ENCODE peak calls at places on chromosomes 7 and 10, in four cellular contexts. One of them, this sample, is unnamed.
A peak's percentile ranks its signal among the peaks of the same experiment; 100 is the strongest.

GRCh38 chr10:88980836-88981235 is 9.8 kb upstream of the FAS start:
- DNase-seq in fibroblast of villous mesenchyme: no peak
- DNase-seq in fibroblast of pulmonary artery: no peak
- DNase-seq in body of pancreas: no peak
- DNase-seq in this sample: no peak

GRCh38 chr7:17948503-17949238 is 8.4 kb upstream of the SNX13 start:
- DNase-seq in fibroblast of villous mesenchyme: peak; percentile 59
- DNase-seq in fibroblast of pulmonary artery: peak; percentile 5
- DNase-seq in body of pancreas: no peak
- DNase-seq in this sample: no peak

GRCh38 chr10:42989481-42989921 is 87.4 kb upstream of the RET start:
- DNase-seq in fibroblast of villous mesenchyme: no peak
- DNase-seq in fibroblast of pulmonary artery: no peak
- DNase-seq in body of pancreas: no peak
- DNase-seq in this sample: no peak

GRCh38 chr7:47000561-47000960 is 581.4 kb downstream of the TNS3 start:
- DNase-seq in fibroblast of villous mesenchyme: peak; percentile 65
- DNase-seq in fibroblast of pulmonary artery: no peak
- DNase-seq in body of pancreas: no peak
- DNase-seq in this sample: no peak

GRCh38 chr7:868189-868486 is 8.2 kb upstream of the GET4 start:
- DNase-seq in fibroblast of villous mesenchyme: no peak
- DNase-seq in fibroblast of pulmonary artery: no peak
- DNase-seq in body of pancreas: no peak
- DNase-seq in this sample: no peak

GRCh38 chr7:5702876-5703571 is 78.4 kb downstream of the RNF216 start:
- DNase-seq in fibroblast of villous mesenchyme: no peak
- DNase-seq in fibroblast of pulmonary artery: no peak
- DNase-seq in body of pancreas: peak; percentile 47
- DNase-seq in this sample: no peak

GRCh38 chr7:15352807-15353206 is 209.0 kb downstream of the AGMO start:
- DNase-seq in fibroblast of villous mesenchyme: no peak
- DNase-seq in fibroblast of pulmonary artery: no peak
- DNase-seq in body of pancreas: no peak
- DNase-seq in this sample: no peak

GRCh38 chr7:96778263-96778662 is 68.6 kb upstream of the SEM1 start:
- DNase-seq in fibroblast of villous mesenchyme: no peak
- DNase-seq in fibroblast of pulmonary artery: no peak
- DNase-seq in body of pancreas: no peak
- DNase-seq in this sample: no peak

GRCh38 chr7:47456210-47456955 is 125.5 kb downstream of the TNS3 start:
- DNase-seq in fibroblast of villous mesenchyme: no peak
- DNase-seq in fibroblast of pulmonary artery: no peak
- DNase-seq in body of pancreas: no peak
- DNase-seq in this sample: no peak

GRCh38 chr7:24967696-24968095 is 12.3 kb downstream of the OSBPL3 start:
- DNase-seq in fibroblast of villous mesenchyme: no peak
- DNase-seq in fibroblast of pulmonary artery: no peak
- DNase-seq in body of pancreas: no peak
- DNase-seq in this sample: no peak

GRCh38 chr7:76054129-76055120 is 6.5 kb downstream of the MDH2 start:
- DNase-seq in fibroblast of villous mesenchyme: peak; percentile 84
- DNase-seq in fibroblast of pulmonary artery: peak; percentile 48
- DNase-seq in body of pancreas: no peak
- DNase-seq in this sample: no peak

GRCh38 chr10:79348640-79348988 is 1.3 kb downstream of the PPIF start:
- DNase-seq in fibroblast of villous mesenchyme: no peak
- DNase-seq in fibroblast of pulmonary artery: peak; percentile 26
- DNase-seq in body of pancreas: peak; percentile 67
- DNase-seq in this sample: no peak

GRCh38 chr10:69348824-69349541 is 67.7 kb downstream of the TACR2 start:
- DNase-seq in fibroblast of villous mesenchyme: peak; percentile 97
- DNase-seq in fibroblast of pulmonary artery: peak; percentile 94
- DNase-seq in body of pancreas: no peak
- DNase-seq in this sample: peak; percentile 95

GRCh38 chr10:18233775-18234174 is 93.6 kb downstream of the CACNB2 start:
- DNase-seq in fibroblast of villous mesenchyme: no peak
- DNase-seq in fibroblast of pulmonary artery: no peak
- DNase-seq in body of pancreas: peak; percentile 41
- DNase-seq in this sample: no peak

GRCh38 chr7:156947120-156947843 is 2.2 kb upstream of the NOM1 start:
- DNase-seq in fibroblast of villous mesenchyme: no peak
- DNase-seq in fibroblast of pulmonary artery: no peak
- DNase-seq in body of pancreas: no peak
- DNase-seq in this sample: no peak

GRCh38 chr7:29684787-29685650 is 121.3 kb upstream of the WIPF3 start:
- DNase-seq in fibroblast of villous mesenchyme: peak; percentile 57
- DNase-seq in fibroblast of pulmonary artery: peak; percentile 77
- DNase-seq in body of pancreas: peak; percentile 80
- DNase-seq in this sample: peak; percentile 27

GRCh38 chr10:29862926-29863614 is 196.3 kb downstream of the JCAD start:
- DNase-seq in fibroblast of villous mesenchyme: peak; percentile 32
- DNase-seq in fibroblast of pulmonary artery: peak; percentile 35
- DNase-seq in body of pancreas: no peak
- DNase-seq in this sample: peak; percentile 92

GRCh38 chr7:114929570-114929969 is 7.7 kb downstream of the MDFIC start:
- DNase-seq in fibroblast of villous mesenchyme: no peak
- DNase-seq in fibroblast of pulmonary artery: no peak
- DNase-seq in body of pancreas: no peak
- DNase-seq in this sample: no peak

GRCh38 chr7:155170331-155170730 is 100.2 kb downstream of the HTR5A start:
- DNase-seq in fibroblast of villous mesenchyme: no peak
- DNase-seq in fibroblast of pulmonary artery: no peak
- DNase-seq in body of pancreas: no peak
- DNase-seq in this sample: no peak

GRCh38 chr7:85185355-85186082 is 1.3 kb downstream of the SEMA3D start:
- DNase-seq in fibroblast of villous mesenchyme: peak; percentile 44
- DNase-seq in fibroblast of pulmonary artery: peak; percentile 75
- DNase-seq in body of pancreas: peak; percentile 17
- DNase-seq in this sample: peak; percentile 8

GRCh38 chr10:76337641-76338040 is 906.2 kb downstream of the LRMDA start:
- DNase-seq in fibroblast of villous mesenchyme: peak; percentile 50
- DNase-seq in fibroblast of pulmonary artery: peak; percentile 39
- DNase-seq in body of pancreas: no peak
- DNase-seq in this sample: no peak

GRCh38 chr7:99440195-99440594 is 1.5 kb downstream of the CPSF4 start:
- DNase-seq in fibroblast of villous mesenchyme: peak; percentile 49
- DNase-seq in fibroblast of pulmonary artery: peak; percentile 31
- DNase-seq in body of pancreas: no peak
- DNase-seq in this sample: no peak

GRCh38 chr7:3533040-3533439 is 232.0 kb downstream of the SDK1 start:
- DNase-seq in fibroblast of villous mesenchyme: no peak
- DNase-seq in fibroblast of pulmonary artery: no peak
- DNase-seq in body of pancreas: no peak
- DNase-seq in this sample: no peak

GRCh38 chr10:103554488-103555320 is 61.2 kb downstream of the NEURL1 start:
- DNase-seq in fibroblast of villous mesenchyme: peak; percentile 55
- DNase-seq in fibroblast of pulmonary artery: peak; percentile 55
- DNase-seq in body of pancreas: peak; percentile 40
- DNase-seq in this sample: no peak

GRCh38 chr7:25545125-25546008 is 317.1 kb upstream of the NPVF start:
- DNase-seq in fibroblast of villous mesenchyme: no peak
- DNase-seq in fibroblast of pulmonary artery: no peak
- DNase-seq in body of pancreas: no peak
- DNase-seq in this sample: no peak

GRCh38 chr7:149669121-149669818 is 104.1 kb downstream of the ZNF467 start:
- DNase-seq in fibroblast of villous mesenchyme: peak; percentile 39
- DNase-seq in fibroblast of pulmonary artery: peak; percentile 64
- DNase-seq in body of pancreas: no peak
- DNase-seq in this sample: no peak

GRCh38 chr10:11042375-11042774 is 24.7 kb downstream of the CELF2 start:
- DNase-seq in fibroblast of villous mesenchyme: no peak
- DNase-seq in fibroblast of pulmonary artery: peak; percentile 36
- DNase-seq in body of pancreas: no peak
- DNase-seq in this sample: no peak

GRCh38 chr7:150376560-150376959 is 2.6 kb upstream of the ZNF775 start:
- DNase-seq in fibroblast of villous mesenchyme: no peak
- DNase-seq in fibroblast of pulmonary artery: no peak
- DNase-seq in body of pancreas: no peak
- DNase-seq in this sample: no peak

GRCh38 chr10:37758074-37758473 is 99.3 kb downstream of the ZNF248 start:
- DNase-seq in fibroblast of villous mesenchyme: no peak
- DNase-seq in fibroblast of pulmonary artery: no peak
- DNase-seq in body of pancreas: no peak
- DNase-seq in this sample: no peak

GRCh38 chr10:118918689-118919088 is 110.8 kb upstream of the NANOS1 start:
- DNase-seq in fibroblast of villous mesenchyme: no peak
- DNase-seq in fibroblast of pulmonary artery: no peak
- DNase-seq in body of pancreas: no peak
- DNase-seq in this sample: no peak

GRCh38 chr7:128725524-128725923 is 13.6 kb upstream of the CALU start:
- DNase-seq in fibroblast of villous mesenchyme: no peak
- DNase-seq in fibroblast of pulmonary artery: no peak
- DNase-seq in body of pancreas: no peak
- DNase-seq in this sample: no peak

GRCh38 chr10:62852961-62853702 is 37.0 kb upstream of the EGR2 start:
- DNase-seq in fibroblast of villous mesenchyme: no peak
- DNase-seq in fibroblast of pulmonary artery: no peak
- DNase-seq in body of pancreas: no peak
- DNase-seq in this sample: no peak

GRCh38 chr10:6215683-6216484 is 13.2 kb downstream of the PFKFB3 start:
- DNase-seq in fibroblast of villous mesenchyme: peak; percentile 53
- DNase-seq in fibroblast of pulmonary artery: no peak
- DNase-seq in body of pancreas: no peak
- DNase-seq in this sample: no peak

GRCh38 chr10:63217120-63217605 is 84.0 kb downstream of the NRBF2 start:
- DNase-seq in fibroblast of villous mesenchyme: peak; percentile 72
- DNase-seq in fibroblast of pulmonary artery: peak; percentile 73
- DNase-seq in body of pancreas: no peak
- DNase-seq in this sample: peak; percentile 23

GRCh38 chr10:45476559-45476958 is 102.5 kb downstream of the ALOX5 start:
- DNase-seq in fibroblast of villous mesenchyme: no peak
- DNase-seq in fibroblast of pulmonary artery: no peak
- DNase-seq in body of pancreas: no peak
- DNase-seq in this sample: no peak

GRCh38 chr10:8039323-8039922 is 15.1 kb upstream of the GATA3 start:
- DNase-seq in fibroblast of villous mesenchyme: no peak
- DNase-seq in fibroblast of pulmonary artery: no peak
- DNase-seq in body of pancreas: no peak
- DNase-seq in this sample: no peak

DNA sequence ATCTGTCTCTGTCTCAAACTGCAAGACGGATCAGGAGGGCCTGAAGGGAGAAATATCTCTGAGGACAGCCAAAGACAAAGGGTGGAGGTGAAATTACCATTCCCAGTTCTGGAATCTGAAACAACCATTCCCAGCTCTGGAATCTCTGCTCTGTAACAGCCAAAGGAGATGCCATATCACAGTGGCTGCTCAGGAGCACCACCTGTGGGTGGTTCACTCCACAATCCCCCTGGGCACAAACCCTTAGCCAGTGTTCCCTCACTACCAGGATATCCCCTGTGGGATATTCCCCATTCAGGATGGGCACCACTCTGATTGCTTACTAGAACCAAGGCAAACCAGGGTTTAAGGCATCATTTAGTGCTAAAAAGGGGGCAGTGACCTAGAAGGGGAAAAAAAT is 199.0 kb downstream of the HTR7 start:
- DNase-seq in fibroblast of villous mesenchyme: no peak
- DNase-seq in fibroblast of pulmonary artery: no peak
- DNase-seq in body of pancreas: no peak
- DNase-seq in this sample: no peak
- TF ChIP-seq CTCF in fibroblast of villous mesenchyme: peak; percentile 35
- TF ChIP-seq CTCF in fibroblast of pulmonary artery: peak; percentile 42
- TF ChIP-seq CTCF in body of pancreas: no peak
- TF ChIP-seq CTCF in this sample: peak; percentile 21

DNA sequence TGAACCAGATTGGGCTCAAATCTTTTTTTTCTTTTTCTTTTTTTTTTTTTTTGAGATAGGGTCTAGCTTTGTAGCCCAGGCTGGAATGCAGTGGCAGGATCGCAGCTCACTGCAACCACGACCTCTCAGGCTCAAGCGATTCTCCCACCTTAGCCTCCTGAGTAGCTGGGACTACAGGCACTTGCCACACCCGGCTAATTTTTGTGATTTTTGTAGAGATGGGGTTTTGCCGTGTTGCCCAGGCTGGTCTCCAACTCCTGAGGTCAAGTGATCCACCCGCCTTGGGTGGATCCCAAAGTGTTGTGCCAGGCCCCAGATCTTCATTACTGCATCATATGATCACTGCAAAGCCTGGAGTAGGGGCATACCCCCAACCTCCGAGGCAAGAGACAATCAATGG is 2.8 kb downstream of the DNAJC30 start:
- DNase-seq in fibroblast of villous mesenchyme: no peak
- DNase-seq in fibroblast of pulmonary artery: no peak
- DNase-seq in body of pancreas: no peak
- DNase-seq in this sample: no peak
- H3K4me3 ChIP-seq in fibroblast of villous mesenchyme: no peak overlapping the region
- H3K4me3 ChIP-seq in fibroblast of pulmonary artery: no peak overlapping the region
- H3K4me3 ChIP-seq in body of pancreas: no peak overlapping the region
- H3K4me3 ChIP-seq in this sample: no peak overlapping the region

DNA sequence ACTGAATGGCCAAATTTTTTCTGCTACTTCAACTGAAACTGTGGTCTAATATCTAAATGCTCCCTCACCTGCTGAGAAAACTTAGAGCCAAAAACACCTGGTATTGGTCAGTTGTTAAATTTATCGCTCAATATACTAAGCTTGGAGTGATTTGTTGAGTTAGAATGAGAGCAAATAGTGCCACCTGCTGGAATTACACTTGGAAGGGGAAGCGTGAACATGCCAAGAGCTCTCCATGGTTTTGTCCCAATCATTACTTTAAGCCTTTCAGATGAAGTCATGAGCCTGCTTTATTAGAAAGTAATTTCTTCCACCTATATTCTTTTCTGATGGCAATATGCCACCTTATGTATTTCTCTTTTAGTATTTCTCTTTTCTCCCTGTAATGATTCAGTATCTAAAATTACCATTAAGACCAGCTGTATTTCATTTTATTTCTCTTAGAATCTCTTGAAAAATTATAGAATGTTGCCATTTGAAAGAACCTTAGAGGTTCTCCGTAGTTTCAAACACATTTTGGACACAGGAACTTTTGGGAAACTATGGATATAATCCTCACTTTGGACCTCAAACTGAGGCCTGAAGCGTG is 447.8 kb upstream of the C7orf33 start:
- DNase-seq in fibroblast of villous mesenchyme: peak; percentile 18
- DNase-seq in fibroblast of pulmonary artery: peak; percentile 68
- DNase-seq in body of pancreas: peak; percentile 53
- DNase-seq in this sample: no peak
- TF ChIP-seq CTCF in fibroblast of villous mesenchyme: peak; percentile 36
- TF ChIP-seq CTCF in fibroblast of pulmonary artery: peak; percentile 72
- TF ChIP-seq CTCF in body of pancreas: peak; percentile 66
- TF ChIP-seq CTCF in this sample: peak; percentile 41

DNA sequence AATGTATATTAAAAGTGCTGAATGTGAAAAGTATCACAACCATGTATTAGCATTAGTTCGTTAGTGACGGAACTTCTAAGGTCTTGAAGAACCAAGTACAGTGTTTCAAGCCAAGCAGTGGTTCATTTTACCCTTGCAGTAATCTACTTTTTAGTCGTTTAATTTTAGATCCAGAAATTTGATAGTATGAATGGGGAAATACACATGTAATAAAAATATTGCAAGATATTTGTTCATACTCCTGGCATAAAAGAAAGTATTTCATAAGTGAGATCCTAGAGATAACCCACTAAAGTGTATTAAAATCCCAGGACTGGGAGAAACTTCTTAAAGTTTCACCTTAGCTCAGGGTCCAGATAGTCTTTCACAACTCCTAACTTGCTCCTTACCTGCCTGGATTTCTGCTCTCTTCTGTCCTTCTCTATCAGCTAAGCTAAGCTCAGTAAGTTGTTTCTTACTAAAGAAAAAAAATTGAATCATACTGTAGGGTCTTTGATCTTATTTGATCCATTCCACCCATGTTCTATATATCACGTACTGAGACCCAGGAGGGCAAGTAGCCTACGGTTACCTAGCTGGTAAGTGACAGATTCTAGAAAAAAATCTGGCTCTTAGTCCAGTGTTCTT is 1.5 kb downstream of the BCAP29 start:
- DNase-seq in fibroblast of villous mesenchyme: peak; percentile 33
- DNase-seq in fibroblast of pulmonary artery: no peak
- DNase-seq in body of pancreas: no peak
- DNase-seq in this sample: no peak
- H3K4me3 ChIP-seq in fibroblast of villous mesenchyme: peak overlapping the region; percentile 73
- H3K4me3 ChIP-seq in fibroblast of pulmonary artery: peak overlapping the region; percentile 87
- H3K4me3 ChIP-seq in body of pancreas: no peak overlapping the region
- H3K4me3 ChIP-seq in this sample: peak overlapping the region; percentile 79